ENCODE peak calls at places on chromosomes 12 and 14, in nine cellular contexts. H is stomach, A is HCT116, B is IMR-90, Y is transverse colon, Z is tibial nerve, N is testis, D is heart left ventricle, P is adrenal gland. F is an unnamed sample.

GRCh38 chr12:30796891-30797371 is 42.2 kb upstream of the CAPRIN2 start:
- DNase-seq in H (no peak), A (no peak), B (peak; percentile 47), Y (no peak), Z (no peak), N (no peak), D (no peak), P (no peak), F (no peak)

GRCh38 chr12:19967486-19967885 is 400.9 kb upstream of the PDE3A start:
- DNase-seq in H (no peak), A (no peak), B (peak; percentile 96), Y (no peak), Z (no peak), N (no peak), D (no peak), P (peak; percentile 52), F (peak; percentile 5)

GRCh38 chr12:86174188-86174587 is 82.0 kb downstream of the MGAT4C start:
- DNase-seq in H (no peak), A (no peak), B (no peak), Y (no peak), Z (no peak), N (no peak), D (no peak), P (no peak), F (no peak)

GRCh38 chr14:91252901-91253794 is 8.6 kb upstream of the GPR68 start:
- DNase-seq in H (peak; percentile 54), A (no peak), B (no peak), Y (peak; percentile 63), Z (no peak), N (peak; percentile 51), D (peak; percentile 82), P (no peak), F (no peak)

GRCh38 chr12:70660620-70661219 is 23.5 kb upstream of the PTPRB start:
- DNase-seq in H (no peak), A (peak; percentile 18), B (peak; percentile 77), Y (no peak), Z (no peak), N (no peak), D (no peak), P (no peak), F (peak; percentile 35)

GRCh38 chr12:9925746-9926393 is 6.3 kb downstream of the CLEC2A start:
- DNase-seq in H (no peak), A (peak; percentile 24), B (peak; percentile 41), Y (no peak), Z (no peak), N (no peak), D (no peak), P (peak; percentile 16), F (peak; percentile 9)

GRCh38 chr12:126747530-126748149 is 1519.3 kb upstream of the TMEM132C start:
- DNase-seq in H (peak; percentile 47), A (peak; percentile 16), B (no peak), Y (peak; percentile 39), Z (no peak), N (peak; percentile 54), D (peak; percentile 73), P (peak; percentile 33), F (peak; percentile 55)

GRCh38 chr12:39375206-39375808 is 67.6 kb downstream of the KIF21A start:
- DNase-seq in H (no peak), A (peak; percentile 2), B (no peak), Y (no peak), Z (no peak), N (no peak), D (no peak), P (no peak), F (no peak)

GRCh38 chr14:85607571-85608219 is 77.8 kb downstream of the FLRT2 start:
- DNase-seq in H (no peak), A (no peak), B (peak; percentile 97), Y (no peak), Z (no peak), N (no peak), D (no peak), P (no peak), F (no peak)

GRCh38 chr14:70472253-70473159 is 20.5 kb downstream of the ADAM21 start:
- DNase-seq in H (no peak), A (no peak), B (no peak), Y (no peak), Z (no peak), N (no peak), D (no peak), P (no peak), F (no peak)

GRCh38 chr12:86249856-86250255 is 6.3 kb downstream of the MGAT4C start:
- DNase-seq in H (no peak), A (no peak), B (peak; percentile 70), Y (no peak), Z (no peak), N (no peak), D (no peak), P (no peak), F (peak; percentile 11)

GRCh38 chr12:85057370-85057963 is 21.3 kb downstream of the LRRIQ1 start:
- DNase-seq in H (no peak), A (peak; percentile 39), B (peak; percentile 41), Y (peak; percentile 15), Z (no peak), N (peak; percentile 39), D (no peak), P (no peak), F (no peak)

GRCh38 chr14:105865904-105866840 is 339.8 kb downstream of the TMEM121 start:
- DNase-seq in H (peak; percentile 23), A (no peak), B (no peak), Y (no peak), Z (peak; percentile 7), N (peak; percentile 9), D (peak; percentile 37), P (peak; percentile 9), F (no peak)

GRCh38 chr14:62614117-62614516 is 431.1 kb downstream of the KCNH5 start:
- DNase-seq in H (no peak), A (no peak), B (no peak), Y (no peak), Z (no peak), N (no peak), D (no peak), P (no peak), F (no peak)

GRCh38 chr12:2737656-2738241 is 57.0 kb upstream of the FKBP4 start:
- DNase-seq in H (no peak), A (no peak), B (no peak), Y (no peak), Z (no peak), N (no peak), D (no peak), P (no peak), F (no peak)

GRCh38 chr12:79086546-79086945 is 222.0 kb downstream of the SYT1 start:
- DNase-seq in H (no peak), A (no peak), B (no peak), Y (no peak), Z (no peak), N (no peak), D (no peak), P (no peak), F (no peak)

GRCh38 chr14:96194657-96195431 is 9.8 kb upstream of the BDKRB2 start:
- DNase-seq in H (no peak), A (no peak), B (no peak), Y (no peak), Z (no peak), N (no peak), D (no peak), P (no peak), F (no peak)

DNA sequence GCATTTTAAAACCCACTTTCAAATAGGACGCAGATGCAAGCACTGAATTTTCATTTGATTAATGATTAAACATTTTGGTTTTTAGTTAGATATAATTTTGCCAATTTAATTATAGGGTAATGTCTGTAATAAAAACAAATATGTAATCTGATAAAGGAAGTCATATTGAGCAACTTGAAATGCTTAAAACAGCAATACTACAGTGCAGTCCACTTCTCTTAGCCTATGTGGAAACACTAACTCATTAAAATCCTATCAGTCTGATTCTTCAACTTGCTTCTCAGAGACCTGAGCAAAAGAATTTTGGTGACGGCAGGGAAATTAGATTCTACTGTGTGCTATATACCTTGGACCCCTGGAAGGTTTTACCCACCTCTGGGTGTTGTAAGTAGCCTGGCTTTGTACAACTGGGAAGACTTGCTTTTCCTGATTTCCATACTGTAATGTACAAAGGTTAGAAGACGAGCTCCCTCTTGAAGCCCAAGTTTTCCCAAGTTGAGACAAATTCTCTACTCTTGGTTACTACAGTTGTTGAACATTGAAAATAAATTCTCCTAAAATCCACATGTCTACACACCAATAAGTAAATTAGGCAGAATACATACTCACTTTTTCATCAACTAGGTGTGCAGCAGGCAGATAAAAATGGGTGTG is 4.2 kb downstream of the TRHDE start:
- DNase-seq in H (no peak), A (no peak), B (no peak), Y (no peak), Z (no peak), N (no peak), D (no peak), P (no peak), F (no peak)
- TF ChIP-seq POLR2A in H (no peak), A (no peak), B (no peak), Y (no peak), Z (no peak), N (no peak), D (no peak), P (no peak), F (no peak)

GRCh38 chr14:44895716-44896115 is 66.0 kb downstream of the KLHL28 start:
- DNase-seq in H (no peak), A (no peak), B (peak; percentile 90), Y (no peak), Z (no peak), N (no peak), D (no peak), P (no peak), F (peak; percentile 29)

GRCh38 chr14:44898547-44898946 is 63.2 kb downstream of the KLHL28 start:
- DNase-seq in H (no peak), A (no peak), B (peak; percentile 61), Y (no peak), Z (no peak), N (no peak), D (no peak), P (no peak), F (no peak)

GRCh38 chr14:44897844-44898151 is 63.9 kb downstream of the KLHL28 start:
- DNase-seq in H (no peak), A (peak; percentile 40), B (peak; percentile 41), Y (no peak), Z (no peak), N (no peak), D (no peak), P (no peak), F (no peak)

GRCh38 chr14:44896275-44897040 is 65.3 kb downstream of the KLHL28 start:
- DNase-seq in H (no peak), A (no peak), B (no peak), Y (no peak), Z (no peak), N (no peak), D (no peak), P (no peak), F (no peak)

GRCh38 chr14:44897041-44897843 is 64.5 kb downstream of the KLHL28 start:
- DNase-seq in H (peak; percentile 99), A (peak; percentile 95), B (peak; percentile 97), Y (peak; percentile 99), Z (peak; percentile 99), N (peak; percentile 100), D (peak; percentile 97), P (peak; percentile 99), F (peak; percentile 75)
- TF ChIP-seq POLR2A in H (no peak), A (peak; percentile 38), B (peak; percentile 85), Y (peak; percentile 84), Z (peak; percentile 54), N (no peak), D (no peak), P (peak; percentile 65), F (peak; percentile 56)

GRCh38 chr12:122752464-122753212 is at the start of gene DENR:
- DNase-seq in H (peak; percentile 99), A (peak; percentile 96), B (peak; percentile 98), Y (peak; percentile 100), Z (peak; percentile 96), N (peak; percentile 98), D (peak; percentile 99), P (peak; percentile 98), F (peak; percentile 89)
- TF ChIP-seq POLR2A in H (no peak), A (peak; percentile 85), B (peak; percentile 93), Y (peak; percentile 85), Z (peak; percentile 62), N (peak; percentile 6), D (no peak), P (peak; percentile 77), F (peak; percentile 80)

GRCh38 chr12:11040162-11040561 is 9.0 kb upstream of the TAS2R31 start:
- DNase-seq in H (no peak), A (no peak), B (peak; percentile 29), Y (no peak), Z (no peak), N (no peak), D (no peak), P (no peak), F (no peak)
- TF ChIP-seq POLR2A in H (no peak), A (no peak), B (no peak), Y (no peak), Z (no peak), N (no peak), D (no peak), P (no peak), F (no peak)